ENCODE peak calls at places on chromosomes 2 and 18, in nine cellular contexts. N is WTC11, A is right lobe of liver, X is hepatocyte, J is foreskin fibroblast, S is HFFc6, U is PC-3, K is type B pancreatic cell, G is psoas muscle. P is an unnamed sample.

GRCh38 chr18:680392-680791 is 22.9 kb downstream of the TYMS start:
- DNase-seq in N (no peak), A (no peak), X (no peak), J (no peak), S (no peak), U (no peak), K (no peak), G (no peak), P (no peak)

GRCh38 chr2:3482363-3482821 is 36.9 kb downstream of the ADI1 start:
- DNase-seq in N (no peak), A (no peak), X (no peak), J (no peak), S (no peak), U (no peak), K (no peak), G (no peak), P (no peak)

GRCh38 chr2:25960920-25961319 is 21.4 kb downstream of the KIF3C start:
- DNase-seq in N (no peak), A (no peak), X (no peak), J (peak), S (peak), U (peak), K (no peak), G (no peak), P (no peak)

GRCh38 chr2:26649992-26650712 is 9.0 kb upstream of the CIB4 start:
- DNase-seq in N (no peak), A (no peak), X (no peak), J (no peak), S (no peak), U (no peak), K (no peak), G (no peak), P (no peak)

GRCh38 chr2:231547315-231548110 is 17.3 kb upstream of the NMUR1 start:
- DNase-seq in N (no peak), A (no peak), X (no peak), J (no peak), S (no peak), U (no peak), K (no peak), G (no peak), P (no peak)

GRCh38 chr2:207770602-207771404 is 1.1 kb upstream of the FZD5 start:
- DNase-seq in N (peak), A (peak), X (no peak), J (no peak), S (no peak), U (no peak), K (no peak), G (peak), P (no peak)

GRCh38 chr2:12769492-12770105 is 52.9 kb downstream of the TRIB2 start:
- DNase-seq in N (no peak), A (no peak), X (no peak), J (peak), S (no peak), U (no peak), K (no peak), G (peak), P (no peak)

GRCh38 chr2:239590995-239591915 is 190.4 kb upstream of the HDAC4 start:
- DNase-seq in N (peak), A (peak), X (no peak), J (no peak), S (no peak), U (no peak), K (no peak), G (no peak), P (no peak)

GRCh38 chr2:159989249-159989648 is 73.2 kb downstream of the PLA2R1 start:
- DNase-seq in N (peak), A (no peak), X (no peak), J (no peak), S (no peak), U (no peak), K (no peak), G (no peak), P (no peak)

GRCh38 chr2:19649785-19650380 is 251.9 kb downstream of the TTC32 start:
- DNase-seq in N (no peak), A (no peak), X (peak), J (peak), S (peak), U (peak), K (no peak), G (no peak), P (no peak)

GRCh38 chr2:183038341-183039300 is at the start of gene NCKAP1:
- DNase-seq in N (peak), A (peak), X (peak), J (peak), S (peak), U (peak), K (peak), G (peak), P (peak)

GRCh38 chr2:122736279-122736678 is 980.8 kb downstream of the TSN start:
- DNase-seq in N (no peak), A (no peak), X (no peak), J (no peak), S (no peak), U (peak), K (no peak), G (no peak), P (no peak)

GRCh38 chr2:165777522-165778186 is 16.4 kb downstream of the GALNT3 start:
- DNase-seq in N (no peak), A (no peak), X (no peak), J (no peak), S (no peak), U (peak), K (no peak), G (no peak), P (no peak)

GRCh38 chr18:46104128-46104911 is at the start of gene HAUS1:
- DNase-seq in N (peak), A (peak), X (peak), J (peak), S (peak), U (peak), K (peak), G (peak), P (peak)

GRCh38 chr18:57439617-57439975 is 4.4 kb downstream of the ONECUT2 start:
- DNase-seq in N (peak), A (no peak), X (no peak), J (no peak), S (no peak), U (no peak), K (no peak), G (no peak), P (peak)

GRCh38 chr2:100893753-100894530 is 74.0 kb downstream of the NPAS2 start:
- DNase-seq in N (no peak), A (peak), X (no peak), J (no peak), S (no peak), U (peak), K (no peak), G (no peak), P (no peak)

GRCh38 chr2:2586961-2587360 is 255.9 kb upstream of the MYT1L start:
- DNase-seq in N (no peak), A (no peak), X (no peak), J (no peak), S (no peak), U (no peak), K (no peak), G (no peak), P (no peak)

GRCh38 chr2:61456070-61456745 is 14.7 kb downstream of the USP34 start:
- DNase-seq in N (no peak), A (no peak), X (no peak), J (no peak), S (no peak), U (no peak), K (no peak), G (no peak), P (no peak)

GRCh38 chr2:179265082-179265575 is 497 bp upstream of the SESTD1 start:
- DNase-seq in N (no peak), A (no peak), X (no peak), J (peak), S (peak), U (peak), K (no peak), G (no peak), P (no peak)

GRCh38 chr2:102841107-102841840 is 79.4 kb downstream of the TMEM182 start:
- DNase-seq in N (peak), A (peak), X (peak), J (peak), S (peak), U (peak), K (no peak), G (peak), P (peak)

GRCh38 chr2:47402805-47403691 is at the start of gene MSH2:
- DNase-seq in N (peak), A (peak), X (peak), J (peak), S (peak), U (peak), K (peak), G (peak), P (peak)

GRCh38 chr2:190841707-190842505 is 38.7 kb upstream of the GLS start:
- DNase-seq in N (no peak), A (no peak), X (no peak), J (no peak), S (peak), U (peak), K (no peak), G (no peak), P (no peak)

GRCh38 chr2:10214179-10214578 is 88.5 kb upstream of the HPCAL1 start:
- DNase-seq in N (no peak), A (no peak), X (no peak), J (no peak), S (no peak), U (no peak), K (no peak), G (no peak), P (no peak)

GRCh38 chr2:126751477-126751876 is 95.5 kb downstream of the GYPC start:
- DNase-seq in N (no peak), A (no peak), X (no peak), J (no peak), S (no peak), U (no peak), K (peak), G (no peak), P (no peak)

GRCh38 chr2:36618381-36618780 is 20.4 kb upstream of the FEZ2 start:
- DNase-seq in N (peak), A (no peak), X (peak), J (peak), S (peak), U (peak), K (no peak), G (no peak), P (no peak)

GRCh38 chr2:165513479-165513878 is 44.0 kb downstream of the CSRNP3 start:
- DNase-seq in N (no peak), A (no peak), X (no peak), J (no peak), S (no peak), U (no peak), K (no peak), G (no peak), P (no peak)

GRCh38 chr2:6372317-6372903 is 493.3 kb downstream of the CMPK2 start:
- DNase-seq in N (no peak), A (no peak), X (peak), J (peak), S (peak), U (no peak), K (no peak), G (no peak), P (no peak)

DNA sequence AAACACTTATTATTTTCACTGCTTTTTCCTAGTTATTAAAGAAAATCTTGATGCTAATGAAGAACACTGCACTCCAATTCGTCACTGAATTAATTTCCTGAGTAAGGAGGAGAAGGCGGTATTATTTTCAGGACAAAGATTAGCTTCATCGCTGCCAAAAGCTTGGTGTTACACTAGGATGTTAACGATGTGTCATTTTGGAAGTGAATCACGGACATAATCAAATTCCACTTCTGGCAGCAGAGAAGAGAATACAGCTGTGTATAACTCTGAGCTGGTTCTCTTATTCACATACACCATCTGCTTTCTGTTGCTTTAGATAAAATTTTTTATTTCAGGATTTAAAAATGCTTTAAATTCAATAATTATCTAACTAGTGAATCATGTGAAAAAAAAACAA is 74.1 kb downstream of the SCG2 start:
- DNase-seq in N (no peak), A (no peak), X (no peak), J (peak), S (peak), U (peak), K (no peak), G (no peak), P (no peak)
- TF ChIP-seq CTCF in N (no peak), A (no peak), X (no peak), J (no peak), S (no peak), U (no peak), K (no peak), G (no peak), P (no peak)

DNA sequence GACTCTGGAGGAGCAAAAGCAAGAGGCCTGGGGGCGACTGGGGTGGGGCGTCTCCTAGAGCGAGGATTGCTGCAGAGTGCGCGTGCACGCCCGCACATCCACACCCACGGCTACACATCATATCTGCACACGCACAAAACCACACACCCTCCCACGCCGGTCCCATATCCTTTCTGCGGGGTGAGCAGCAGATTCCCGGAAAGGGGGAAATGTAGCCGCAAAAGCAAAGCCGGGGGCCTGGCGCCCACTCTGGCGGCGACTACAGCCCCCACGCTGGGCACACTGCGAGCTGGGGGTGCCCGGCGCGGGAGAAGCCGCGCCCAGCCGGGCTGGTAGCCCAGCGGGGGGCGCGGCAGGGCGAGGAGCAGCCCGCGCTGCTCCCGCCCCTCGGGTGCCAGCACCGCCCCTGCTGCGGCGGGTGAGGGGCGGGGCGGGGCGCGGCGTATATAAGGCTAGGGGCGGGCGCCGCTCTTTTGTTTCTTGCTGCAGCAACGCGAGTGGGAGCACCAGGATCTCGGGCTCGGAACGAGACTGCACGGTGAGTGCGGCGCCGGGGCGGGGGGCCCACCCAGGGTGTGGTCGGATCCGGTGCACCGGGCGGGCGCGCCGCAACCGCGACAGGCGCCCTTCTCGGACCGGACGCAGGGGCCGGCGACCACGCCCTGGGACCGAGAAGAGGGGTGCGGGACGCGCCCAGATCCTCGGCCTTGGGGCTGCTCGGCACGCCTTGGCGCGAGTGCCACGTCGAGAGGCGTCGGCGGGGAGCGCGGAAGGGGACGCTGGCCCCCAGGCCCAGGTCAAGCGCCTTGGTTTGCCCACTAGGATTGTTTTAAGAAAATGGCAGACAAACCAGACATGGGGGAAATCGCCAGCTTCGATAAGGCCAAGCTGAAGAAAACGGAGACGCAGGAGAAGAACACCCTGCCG is at the start of gene TMSB10:
- DNase-seq in N (peak), A (peak), X (peak), J (peak), S (peak), U (peak), K (peak), G (peak), P (peak)
- TF ChIP-seq CTCF in N (no peak), A (no peak), X (peak), J (no peak), S (peak), U (peak), K (no peak), G (no peak), P (no peak)

GRCh38 chr2:24482256-24482971 is 8.6 kb upstream of the NCOA1 start:
- DNase-seq in N (no peak), A (no peak), X (no peak), J (no peak), S (no peak), U (no peak), K (no peak), G (no peak), P (no peak)
- TF ChIP-seq CTCF in N (no peak), A (no peak), X (no peak), J (no peak), S (no peak), U (no peak), K (no peak), G (no peak), P (no peak)

GRCh38 chr2:74440378-74441110 is 1.2 kb downstream of the RTKN start:
- DNase-seq in N (peak), A (peak), X (peak), J (peak), S (peak), U (peak), K (peak), G (peak), P (peak)
- TF ChIP-seq CTCF in N (no peak), A (peak), X (no peak), J (no peak), S (peak), U (peak), K (peak), G (peak), P (peak)